ENCODE peak calls at places on chromosomes 6 and 20, in ten cellular contexts. D is HEK293T; V is M059J; Y is T1000; E is nucleus accumbens; P is GM23248; I is GM13977; O is AG10803; F is stimulated activated CD4-positive, alpha-beta T cell treated with anti-CD3 and anti-CD28 coated beads, Interleukin-2, amount 100 ng/mL, for 48 hours; J is heart right ventricle. H is an unnamed sample.
A peak's percentile ranks its signal among the peaks of the same experiment; 100 is the strongest.

GRCh38 chr20:58715709-58716475 is 23.3 kb downstream of the NPEPL1 start:
- DNase-seq in D (no peak), V (no peak), Y (no peak), E (no peak), P (no peak), I (peak; percentile 7), O (no peak), F (no peak), J (no peak), H (no peak)

GRCh38 chr20:22471156-22471836 is 113.1 kb downstream of the FOXA2 start:
- DNase-seq in D (no peak), V (peak; percentile 6), Y (no peak), E (no peak), P (no peak), I (no peak), O (no peak), F (no peak), J (no peak), H (no peak)

GRCh38 chr6:13103169-13103568 is 225.2 kb downstream of the TBC1D7 start:
- DNase-seq in D (no peak), V (no peak), Y (no peak), E (no peak), P (no peak), I (no peak), O (no peak), F (no peak), J (no peak), H (no peak)

GRCh38 chr6:69424581-69424980 is 372.2 kb downstream of the LMBRD1 start:
- DNase-seq in D (no peak), V (no peak), Y (no peak), E (no peak), P (no peak), I (no peak), O (no peak), F (no peak), J (no peak), H (no peak)

GRCh38 chr6:133741375-133741861 is 147.5 kb upstream of the TCF21 start:
- DNase-seq in D (peak; percentile 41), V (peak; percentile 61), Y (no peak), E (no peak), P (peak; percentile 16), I (no peak), O (peak; percentile 58), F (no peak), J (no peak), H (peak; percentile 32)

GRCh38 chr6:135440087-135440792 is 57.3 kb downstream of the AHI1 start:
- DNase-seq in D (no peak), V (no peak), Y (no peak), E (no peak), P (no peak), I (peak; percentile 15), O (no peak), F (no peak), J (no peak), H (no peak)

GRCh38 chr20:22557403-22558276 is 26.7 kb downstream of the FOXA2 start:
- DNase-seq in D (no peak), V (no peak), Y (no peak), E (no peak), P (no peak), I (no peak), O (no peak), F (no peak), J (no peak), H (no peak)

GRCh38 chr20:34709836-34710567 is 5.9 kb downstream of the TP53INP2 start:
- DNase-seq in D (peak; percentile 77), V (peak; percentile 62), Y (peak; percentile 64), E (no peak), P (peak; percentile 82), I (peak; percentile 90), O (peak; percentile 65), F (no peak), J (peak; percentile 72), H (peak; percentile 45)

GRCh38 chr6:131657630-131658111 is 20.6 kb downstream of the ENPP3 start:
- DNase-seq in D (no peak), V (peak; percentile 92), Y (no peak), E (no peak), P (peak; percentile 82), I (no peak), O (peak; percentile 92), F (no peak), J (no peak), H (no peak)

GRCh38 chr6:30211306-30211705 is 1.9 kb downstream of the TRIM26 start:
- DNase-seq in D (no peak), V (no peak), Y (no peak), E (no peak), P (no peak), I (no peak), O (no peak), F (no peak), J (no peak), H (no peak)

GRCh38 chr6:39836621-39837020 is 44.4 kb downstream of the DAAM2 start:
- DNase-seq in D (no peak), V (no peak), Y (no peak), E (no peak), P (peak; percentile 62), I (no peak), O (peak; percentile 36), F (no peak), J (no peak), H (no peak)

H was measured in tibial nerve.